ENCODE peak calls at places on chromosomes 2 and 18, in four cellular contexts. M is endothelial cell of umbilical vein, S is GM12878, C is spleen. Y is an unnamed sample.

GRCh38 chr2:228535396-228535795 is 353.9 kb upstream of the SPHKAP start:
- DNase-seq in M (no peak), S (no peak), C (no peak), Y (peak; percentile 1)

GRCh38 chr2:72901426-72901825 is 14.2 kb downstream of the SPR start:
- DNase-seq in M (no peak), S (no peak), C (no peak), Y (no peak)

GRCh38 chr2:224850081-224850480 is 133.9 kb upstream of the CCDC195 start:
- DNase-seq in M (no peak), S (no peak), C (no peak), Y (no peak)

GRCh38 chr2:182763311-182763912 is 47.4 kb downstream of the DNAJC10 start:
- DNase-seq in M (peak; percentile 51), S (no peak), C (no peak), Y (peak; percentile 62)

GRCh38 chr18:57087985-57088384 is 58.9 kb upstream of the BOD1L2 start:
- DNase-seq in M (no peak), S (no peak), C (no peak), Y (no peak)

GRCh38 chr18:50523165-50523564 is 36.7 kb upstream of the MAPK4 start:
- DNase-seq in M (no peak), S (no peak), C (no peak), Y (no peak)

GRCh38 chr2:236969767-236970655 is 115.7 kb upstream of the COPS8 start:
- DNase-seq in M (no peak), S (no peak), C (no peak), Y (no peak)

GRCh38 chr18:58175122-58175687 is 131.2 kb downstream of the NEDD4L start:
- DNase-seq in M (no peak), S (no peak), C (no peak), Y (no peak)

GRCh38 chr2:231200805-231201474 is 2.5 kb downstream of the ARMC9 start:
- DNase-seq in M (no peak), S (no peak), C (no peak), Y (no peak)

GRCh38 chr2:9355270-9355669 is 68.1 kb downstream of the ITGB1BP1 start:
- DNase-seq in M (no peak), S (no peak), C (no peak), Y (no peak)

GRCh38 chr2:134443814-134444480 is 190.1 kb downstream of the MGAT5 start:
- DNase-seq in M (peak; percentile 30), S (no peak), C (peak; percentile 62), Y (no peak)

GRCh38 chr2:161988589-161988988 is 85.4 kb downstream of the DPP4 start:
- DNase-seq in M (no peak), S (no peak), C (no peak), Y (no peak)

GRCh38 chr2:85666016-85666415 is 2.0 kb downstream of the SFTPB start:
- DNase-seq in M (no peak), S (no peak), C (no peak), Y (no peak)

GRCh38 chr18:10336749-10337148 is 117.7 kb upstream of the APCDD1 start:
- DNase-seq in M (no peak), S (no peak), C (no peak), Y (no peak)

GRCh38 chr18:7000484-7001096 is 117.0 kb downstream of the LAMA1 start:
- DNase-seq in M (peak; percentile 9), S (no peak), C (no peak), Y (peak; percentile 21)

DNA sequence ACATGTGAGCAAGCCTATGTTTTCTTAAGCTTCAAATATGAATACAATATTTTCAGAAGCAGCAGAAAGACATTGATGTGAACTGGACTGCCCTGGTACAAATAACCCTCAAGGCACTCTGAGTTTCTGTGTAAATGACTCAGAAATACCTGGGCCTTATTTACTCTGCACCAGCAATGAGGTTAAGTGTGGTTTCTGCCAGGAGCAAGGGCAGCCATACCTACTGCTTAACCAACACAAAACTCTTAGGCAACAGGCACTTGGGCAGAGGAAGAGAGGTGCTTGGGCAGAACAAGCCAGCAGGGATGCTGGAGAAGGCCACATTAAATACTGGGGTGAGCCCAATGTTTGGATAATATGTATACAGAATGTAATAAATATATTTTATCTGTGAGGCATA is 29.4 kb upstream of the ARL5A start:
- DNase-seq in M (no peak), S (no peak), C (no peak), Y (peak; percentile 16)
- TF ChIP-seq POLR2AphosphoS5 in M (no peak), S (no peak), C (no peak), Y (no peak)

GRCh38 chr2:188285049-188285448 is 6.6 kb upstream of the GULP1 start:
- DNase-seq in M (no peak), S (no peak), C (no peak), Y (no peak)
- TF ChIP-seq POLR2AphosphoS5 in M (no peak), S (no peak), C (no peak), Y (no peak)

DNA sequence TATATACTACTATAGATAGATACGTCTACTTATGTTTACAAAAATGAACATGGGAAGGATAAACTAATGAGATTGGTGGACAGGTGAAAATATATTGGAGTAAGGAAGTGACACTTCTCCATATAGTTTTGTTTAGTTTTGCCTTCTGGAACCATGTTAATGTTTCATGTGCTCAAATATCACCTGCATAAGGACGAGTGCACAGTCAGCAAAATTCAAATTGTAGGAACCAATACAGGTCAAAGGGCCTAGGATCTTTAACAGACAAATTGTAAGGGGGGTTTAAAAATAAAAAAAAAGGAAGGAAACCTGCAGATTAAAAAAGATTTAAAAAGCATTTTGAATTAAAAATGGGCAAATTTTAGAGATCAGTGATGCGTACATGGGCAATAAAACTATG is 104.6 kb downstream of the CCBE1 start:
- DNase-seq in M (no peak), S (no peak), C (no peak), Y (no peak)
- TF ChIP-seq POLR2AphosphoS5 in M (no peak), S (no peak), C (no peak), Y (no peak)

GRCh38 chr2:70528921-70529320 is 24.7 kb downstream of the TGFA start:
- DNase-seq in M (no peak), S (no peak), C (no peak), Y (no peak)
- TF ChIP-seq POLR2AphosphoS5 in M (no peak), S (no peak), C (no peak), Y (no peak)

GRCh38 chr18:43129946-43130523 is 14.6 kb upstream of the RIT2 start:
- DNase-seq in M (no peak), S (no peak), C (no peak), Y (no peak)

GRCh38 chr18:43122955-43123354 is 7.5 kb upstream of the RIT2 start:
- DNase-seq in M (no peak), S (no peak), C (no peak), Y (no peak)

DNA sequence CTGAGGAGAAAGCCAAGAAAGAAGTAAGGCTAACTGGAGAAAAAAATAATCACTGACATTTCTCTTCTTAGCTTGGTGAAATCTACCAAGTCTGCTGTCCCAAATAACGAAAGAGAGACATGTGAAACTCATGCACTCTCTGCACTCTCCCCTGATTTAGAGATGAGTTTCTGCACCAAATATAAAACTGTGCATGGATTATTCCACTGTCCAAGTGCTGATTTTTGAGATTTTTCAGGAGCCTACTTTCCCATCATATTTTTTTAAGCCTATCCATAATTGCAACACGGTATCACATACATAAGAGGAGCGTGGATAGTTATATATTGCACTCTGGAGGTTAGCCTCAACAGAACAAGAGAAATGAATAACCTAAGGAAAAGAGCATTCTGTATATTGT is 10.0 kb upstream of the RIT2 start:
- DNase-seq in M (no peak), S (no peak), C (no peak), Y (no peak)
- TF ChIP-seq POLR2AphosphoS5 in M (no peak), S (no peak), C (no peak), Y (no peak)

DNA sequence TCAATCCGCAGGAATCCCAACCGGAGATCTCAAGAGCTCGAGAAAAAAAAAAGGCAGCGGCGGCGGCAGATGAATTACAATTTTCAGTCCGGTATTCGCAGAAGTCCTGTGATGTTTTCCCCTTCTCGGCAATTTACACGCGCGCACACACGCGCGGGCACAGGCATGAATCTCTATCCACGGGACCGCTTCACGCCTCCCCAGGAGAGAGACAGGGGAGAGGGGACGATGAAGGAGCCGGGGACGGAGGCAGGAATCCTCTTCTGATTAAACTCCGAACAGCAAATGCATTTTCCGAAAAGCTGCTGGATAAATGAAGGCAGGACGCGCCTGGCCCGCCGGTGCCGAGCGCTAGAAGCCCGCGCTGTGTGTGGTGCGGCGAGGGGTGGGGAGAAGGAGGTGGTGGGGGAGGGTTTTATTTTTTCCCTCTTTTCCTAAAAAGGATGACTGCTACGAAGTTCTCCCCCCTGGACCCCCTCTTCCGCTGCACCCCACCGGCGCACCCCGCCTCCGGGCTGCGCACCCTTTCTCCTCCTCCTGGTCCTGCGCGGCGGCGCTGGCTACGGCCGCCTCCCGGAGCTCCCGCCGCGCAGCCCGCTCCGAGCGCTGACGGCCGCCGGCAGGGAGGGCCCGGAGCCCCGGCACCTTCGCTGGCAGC is at the start of gene BCL2:
- DNase-seq in M (peak; percentile 41), S (no peak), C (no peak), Y (no peak)
- TF ChIP-seq POLR2AphosphoS5 in M (no peak), S (peak; percentile 70), C (peak; percentile 62), Y (no peak)

GRCh38 chr2:40725040-40725439 is 273.1 kb upstream of the SLC8A1 start:
- DNase-seq in M (no peak), S (no peak), C (no peak), Y (no peak)
- TF ChIP-seq POLR2AphosphoS5 in M (no peak), S (no peak), C (no peak), Y (no peak)

GRCh38 chr2:239991689-239992314 is 33.3 kb downstream of the NDUFA10 start:
- DNase-seq in M (peak; percentile 64), S (no peak), C (no peak), Y (peak; percentile 48)
- TF ChIP-seq POLR2AphosphoS5 in M (no peak), S (no peak), C (no peak), Y (no peak)

GRCh38 chr2:69754633-69755032 is 12.7 kb downstream of the ANXA4 start:
- DNase-seq in M (no peak), S (no peak), C (no peak), Y (no peak)

GRCh38 chr2:69753659-69754350 is 11.9 kb downstream of the ANXA4 start:
- DNase-seq in M (no peak), S (no peak), C (no peak), Y (no peak)

GRCh38 chr2:69750246-69750645 is 8.3 kb downstream of the ANXA4 start:
- DNase-seq in M (no peak), S (no peak), C (no peak), Y (no peak)

DNA sequence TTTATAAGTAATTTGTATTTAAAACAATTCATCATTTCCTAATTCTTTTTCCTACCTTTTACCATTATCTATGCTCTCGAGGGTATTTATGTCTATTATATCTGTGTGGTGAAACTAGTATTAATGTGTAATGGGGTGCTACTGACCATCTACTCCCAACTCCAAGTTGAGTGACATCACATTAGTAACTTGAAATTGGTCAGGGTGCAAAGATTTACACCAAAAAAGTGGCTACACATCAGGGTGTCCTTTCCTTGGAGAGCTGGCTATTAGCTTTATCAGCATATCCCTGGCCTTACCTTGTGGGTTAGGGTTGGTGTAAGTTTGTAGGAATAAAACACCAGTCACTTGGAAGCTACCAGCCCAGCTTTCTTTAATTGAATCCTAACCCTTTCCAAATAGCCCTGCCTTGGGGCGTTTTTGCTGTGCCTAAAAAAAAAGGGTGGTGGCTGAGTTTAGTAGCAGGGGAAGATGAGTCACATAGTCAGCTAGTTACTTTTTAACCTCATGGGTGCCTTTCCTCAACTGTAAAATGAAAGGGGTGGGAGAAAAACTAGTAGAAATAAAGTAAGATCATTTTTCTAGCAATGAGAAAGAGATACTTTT is 14.0 kb downstream of the ANXA4 start:
- DNase-seq in M (peak; percentile 13), S (no peak), C (no peak), Y (peak; percentile 48)
- TF ChIP-seq POLR2AphosphoS5 in M (no peak), S (no peak), C (no peak), Y (no peak)

GRCh38 chr18:36530676-36531405 is 233.3 kb downstream of the FHOD3 start:
- DNase-seq in M (no peak), S (no peak), C (no peak), Y (no peak)
- TF ChIP-seq POLR2AphosphoS5 in M (no peak), S (no peak), C (no peak), Y (no peak)

Y was measured in HepG2.